ENCODE peak calls at places on chromosomes 4 and X, in nine cellular contexts. D, Z, V, K, R, I, U, A and E are unnamed samples.

GRCh38 chr4:15612136-15612535 is 43.0 kb downstream of the FBXL5 start:
- DNase-seq in I (no peak), D (no peak), R (no peak), K (no peak), A (no peak), U (no peak), V (no peak), Z (no peak), E (no peak)

GRCh38 chr4:54781771-54782170 is 124.0 kb downstream of the KIT start:
- DNase-seq in Z (peak; percentile 78), R (no peak), D (no peak), A (peak; percentile 82), I (no peak), V (no peak), U (no peak), K (peak; percentile 37), E (no peak)

GRCh38 chr4:41538887-41539498 is 1.0 kb downstream of the LIMCH1 start:
- DNase-seq in V (no peak), D (no peak), A (peak; percentile 43), U (no peak), K (peak; percentile 55), R (no peak), I (no peak), Z (no peak), E (no peak)

GRCh38 chrX:9315086-9315485 is 149.8 kb upstream of the TBL1X start:
- DNase-seq in D (no peak), V (no peak), A (no peak), R (no peak), K (no peak), U (no peak), Z (no peak), I (no peak), E (no peak)

GRCh38 chrX:49106930-49107329 is 16.6 kb downstream of the GPKOW start:
- DNase-seq in A (no peak), I (peak; percentile 57), K (peak; percentile 60), V (peak; percentile 5), D (no peak), R (no peak), Z (peak; percentile 5), U (no peak), E (no peak)

GRCh38 chrX:77899081-77899828 is at the start of gene COX7B:
- DNase-seq in Z (peak; percentile 87), D (peak; percentile 96), U (peak; percentile 80), A (peak; percentile 59), I (peak; percentile 94), R (peak; percentile 72), K (peak; percentile 93), V (peak; percentile 91), E (peak; percentile 75)

GRCh38 chr4:103074039-103074438 is 2.5 kb downstream of the SLC9B2 start:
- DNase-seq in I (no peak), U (no peak), R (no peak), Z (no peak), A (no peak), D (no peak), V (no peak), K (no peak), E (no peak)

GRCh38 chr4:119191505-119191904 is 21.0 kb upstream of the USP53 start:
- DNase-seq in A (no peak), U (no peak), Z (no peak), K (no peak), R (no peak), I (no peak), V (no peak), D (no peak), E (no peak)